ENCODE peak calls at places on chromosomes 11 and 22, in four cellular contexts. V is stimulated activated CD4-positive, alpha-beta T cell treated with anti-CD3 and anti-CD28 coated beads, Interleukin-4, amount 100 ng/mL, for 4 hours; Z is RWPE1; R is Peyer's patch. P is an unnamed sample.
A peak's percentile ranks its signal among the peaks of the same experiment; 100 is the strongest.

GRCh38 chr22:45072322-45072903 is 62.6 kb upstream of the PHF21B start:
- DNase-seq in V (no peak), Z (peak; percentile 86), R (no peak), P (no peak)

GRCh38 chr11:70127653-70128434 is 49.7 kb downstream of the ANO1 start:
- DNase-seq in V (no peak), Z (peak; percentile 17), R (no peak), P (no peak)

GRCh38 chr11:13965337-13965736 is 2.8 kb downstream of the SPON1 start:
- DNase-seq in V (no peak), Z (no peak), R (peak; percentile 84), P (peak; percentile 13)

GRCh38 chr11:102345923-102346322 is 1.1 kb upstream of the BIRC2 start:
- DNase-seq in V (no peak), Z (peak; percentile 19), R (no peak), P (peak; percentile 64)

GRCh38 chr11:69251639-69252493 is 42.1 kb upstream of the MYEOV start:
- DNase-seq in V (no peak), Z (no peak), R (no peak), P (peak; percentile 52)

GRCh38 chr11:61507962-61508824 is at the start of gene LRRC10B:
- DNase-seq in V (peak; percentile 42), Z (no peak), R (peak; percentile 72), P (no peak)

GRCh38 chr11:66459138-66459778 is 7.4 kb upstream of the PELI3 start:
- DNase-seq in V (no peak), Z (no peak), R (no peak), P (no peak)

GRCh38 chr11:21774212-21774611 is 418.7 kb upstream of the ANO5 start:
- DNase-seq in V (no peak), Z (no peak), R (no peak), P (no peak)

GRCh38 chr22:28185130-28185529 is 266.1 kb upstream of the PITPNB start:
- DNase-seq in V (no peak), Z (no peak), R (no peak), P (no peak)

GRCh38 chr22:34356481-34356880 is 436.2 kb upstream of the LARGE1 start:
- DNase-seq in V (no peak), Z (no peak), R (no peak), P (no peak)

GRCh38 chr11:3222941-3223905 is 4.6 kb upstream of the MRGPRG start:
- DNase-seq in V (no peak), Z (no peak), R (no peak), P (no peak)

GRCh38 chr22:39545310-39546063 is 12.9 kb upstream of the RPS19BP1 start:
- DNase-seq in V (peak; percentile 72), Z (peak; percentile 16), R (peak; percentile 64), P (no peak)

P was measured in HepG2.